ENCODE peak calls at places on chromosomes 11 and 22, in six cellular contexts. W is RWPE1; L is hippocampal formation; M is small intestine; F is pancreas; G is stimulated activated CD8-positive, alpha-beta memory T cell treated with anti-CD3 and anti-CD28 coated beads, Interleukin-4, amount 100 ng/mL, for 1 hour. Q is an unnamed sample.

GRCh38 chr11:17722000-17722643 is 2.8 kb downstream of the MYOD1 start:
- DNase-seq in G (no peak), M (no peak), F (no peak), L (no peak), W (peak), Q (peak)

GRCh38 chr22:16932577-16932976 is 75.4 kb downstream of the GAB4 start:
- DNase-seq in L (peak), M (no peak), F (no peak), W (no peak), G (no peak), Q (no peak)

GRCh38 chr11:125591659-125592304 is 870 bp upstream of the STT3A start:
- DNase-seq in W (peak), L (peak), F (peak), M (peak), G (no peak), Q (peak)

GRCh38 chr11:116930177-116930576 is 92.8 kb upstream of the APOA1 start:
- DNase-seq in L (peak), M (peak), W (no peak), G (peak), F (no peak), Q (no peak)

GRCh38 chr11:17014321-17014773 is at the start of gene PLEKHA7:
- DNase-seq in W (peak), F (peak), G (no peak), M (peak), L (no peak), Q (no peak)

GRCh38 chr11:47587733-47588326 is 1.4 kb downstream of the FAM180B start:
- DNase-seq in F (no peak), W (no peak), M (peak), G (no peak), L (peak), Q (no peak)

GRCh38 chr22:39622881-39623367 is 52.4 kb downstream of the CACNA1I start:
- DNase-seq in F (peak), W (no peak), L (peak), M (peak), G (peak), Q (peak)

GRCh38 chr11:132072044-132072879 is 701.8 kb downstream of the NTM start:
- DNase-seq in M (no peak), G (no peak), W (peak), L (no peak), F (no peak), Q (peak)

GRCh38 chr22:35467788-35468187 is 67.8 kb downstream of the MCM5 start:
- DNase-seq in W (no peak), L (peak), F (peak), M (peak), G (no peak), Q (peak)

GRCh38 chr11:125211191-125211953 is 46.8 kb downstream of the PKNOX2 start:
- DNase-seq in W (peak), L (no peak), M (no peak), F (no peak), G (no peak), Q (no peak)

GRCh38 chr11:17716807-17717206 is 2.6 kb upstream of the MYOD1 start:
- DNase-seq in W (no peak), F (no peak), L (no peak), M (no peak), G (no peak), Q (no peak)

GRCh38 chr11:61524963-61525587 is 16.5 kb downstream of the LRRC10B start:
- DNase-seq in F (no peak), L (no peak), W (no peak), M (no peak), G (no peak), Q (no peak)

GRCh38 chr11:44030276-44030932 is 17.4 kb upstream of the ACCSL start:
- DNase-seq in F (no peak), W (no peak), M (no peak), G (no peak), L (no peak), Q (no peak)

GRCh38 chr11:25211635-25212251 is 714.9 kb downstream of the LUZP2 start:
- DNase-seq in F (no peak), M (no peak), L (no peak), W (peak), G (no peak), Q (no peak)

GRCh38 chr11:66720223-66720898 is 8.7 kb downstream of the SPTBN2 start:
- DNase-seq in L (no peak), M (peak), F (peak), G (no peak), W (peak), Q (peak)

GRCh38 chr11:14974723-14975587 is 2.8 kb upstream of the CALCA start:
- DNase-seq in M (peak), F (peak), L (no peak), W (no peak), G (peak), Q (peak)

GRCh38 chr22:29093501-29093921 is 20.7 kb downstream of the KREMEN1 start:
- DNase-seq in W (no peak), G (no peak), F (no peak), M (no peak), L (no peak), Q (peak)

GRCh38 chr22:48957311-48957986 is 870.2 kb downstream of the BRD1 start:
- DNase-seq in M (no peak), F (peak), W (no peak), G (no peak), L (no peak), Q (no peak)

GRCh38 chr11:71322861-71323582 is 70.6 kb upstream of the SHANK2 start:
- DNase-seq in L (no peak), M (no peak), G (no peak), W (no peak), F (no peak), Q (no peak)

GRCh38 chr11:19519912-19520641 is 192.6 kb upstream of the NAV2 start:
- DNase-seq in F (no peak), G (no peak), W (no peak), L (peak), M (no peak), Q (peak)

GRCh38 chr11:2904153-2905052 is 18.8 kb upstream of the CDKN1C start:
- DNase-seq in W (no peak), M (peak), G (no peak), F (no peak), L (no peak), Q (no peak)

GRCh38 chr22:37498289-37498909 is 12.2 kb upstream of the MFNG start:
- DNase-seq in F (peak), M (peak), L (no peak), G (peak), W (no peak), Q (no peak)

GRCh38 chr11:70926543-70926942 is 325.8 kb downstream of the SHANK2 start:
- DNase-seq in F (no peak), L (no peak), G (no peak), M (no peak), W (no peak), Q (no peak)

GRCh38 chr11:61919113-61919840 is 1.9 kb upstream of the RAB3IL1 start:
- DNase-seq in M (no peak), G (no peak), L (no peak), F (no peak), W (no peak), Q (no peak)

GRCh38 chr11:128552783-128553661 is 34.3 kb downstream of the ETS1 start:
- DNase-seq in G (no peak), M (no peak), L (peak), W (peak), F (no peak), Q (no peak)

GRCh38 chr22:27032121-27032761 is 374.9 kb downstream of the MIAT start:
- DNase-seq in M (no peak), W (no peak), L (peak), G (no peak), F (peak), Q (no peak)

GRCh38 chr22:49827853-49828598 is at the start of gene BRD1:
- DNase-seq in F (peak), W (peak), M (peak), L (peak), G (no peak), Q (peak)

GRCh38 chr11:25449100-25449499 is 882.8 kb upstream of the ANO3 start:
- DNase-seq in W (no peak), F (no peak), G (no peak), L (no peak), M (no peak), Q (no peak)

GRCh38 chr11:2569321-2569721 is 124.5 kb downstream of the KCNQ1 start:
- DNase-seq in W (no peak), M (no peak), F (no peak), L (no peak), G (no peak), Q (peak)

GRCh38 chr11:69367211-69367964 is 73.4 kb downstream of the MYEOV start:
- DNase-seq in W (no peak), M (no peak), F (no peak), G (no peak), L (no peak), Q (no peak)

GRCh38 chr11:4479676-4480075 is 2.8 kb upstream of the OR52K1 start:
- DNase-seq in M (no peak), G (no peak), L (no peak), F (no peak), W (no peak), Q (no peak)

GRCh38 chr11:22920939-22921565 is 60.8 kb upstream of the CCDC179 start:
- DNase-seq in F (peak), W (peak), L (peak), G (no peak), M (peak), Q (peak)